ENCODE peak calls at places on chromosomes 2 and 18, in six cellular contexts. V, C, U, S, D and Y are unnamed samples.

GRCh38 chr2:241317391-241317790 is 1.7 kb downstream of the SEPTIN2 start:
- DNase-seq in U (no peak), D (no peak), V (no peak), S (no peak), C (no peak), Y (no peak)

GRCh38 chr2:148532049-148532428 is 112.5 kb upstream of the EPC2 start:
- DNase-seq in V (no peak), D (no peak), U (no peak), S (no peak), C (no peak), Y (no peak)

GRCh38 chr18:63237911-63238710 is 81.5 kb downstream of the BCL2 start:
- DNase-seq in U (no peak), V (peak; percentile 37), S (peak; percentile 56), C (no peak), D (no peak), Y (no peak)

GRCh38 chr2:20130821-20131645 is 79.6 kb upstream of the LAPTM4A start:
- DNase-seq in D (no peak), C (no peak), V (no peak), S (no peak), U (no peak), Y (no peak)

GRCh38 chr2:43210125-43210466 is 16.3 kb downstream of the ZFP36L2 start:
- DNase-seq in S (no peak), U (no peak), V (no peak), D (no peak), C (no peak), Y (no peak)

GRCh38 chr2:232623768-232624553 is 9.4 kb upstream of the EFHD1 start:
- DNase-seq in C (no peak), U (no peak), D (no peak), S (no peak), V (no peak), Y (no peak)

GRCh38 chr2:23083963-23084362 is 301.0 kb upstream of the KLHL29 start:
- DNase-seq in V (no peak), C (no peak), S (no peak), D (no peak), U (no peak), Y (no peak)

GRCh38 chr2:131132729-131133128 is 27.6 kb downstream of the PLEKHB2 start:
- DNase-seq in D (no peak), V (no peak), U (no peak), C (no peak), S (no peak), Y (no peak)

GRCh38 chr2:136255648-136256461 is 137.9 kb upstream of the CXCR4 start:
- DNase-seq in V (no peak), D (no peak), U (no peak), S (no peak), C (no peak), Y (no peak)

DNA sequence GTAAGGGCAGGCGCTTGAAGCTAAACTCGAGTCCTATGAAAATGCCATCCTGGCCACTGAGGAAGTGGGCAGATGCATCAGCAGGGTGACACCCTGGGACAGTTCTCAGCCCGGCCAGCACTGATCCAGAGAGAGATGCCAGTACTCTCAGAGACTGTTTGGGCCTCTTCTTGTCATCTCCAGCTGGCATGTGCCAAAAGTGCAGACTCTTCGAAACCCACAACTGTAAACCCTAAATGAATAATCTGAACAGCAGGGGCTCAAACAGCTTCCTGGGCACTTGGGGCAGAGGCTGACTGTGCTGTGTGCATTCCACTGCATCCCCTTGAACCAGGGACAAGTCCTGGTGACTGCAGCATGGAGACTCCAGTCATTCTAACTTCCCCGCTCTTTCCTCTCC is 204.2 kb upstream of the SMAD2 start:
- DNase-seq in S (no peak), D (no peak), C (no peak), U (no peak), V (no peak), Y (no peak)
- H3K4me1 ChIP-seq in S (peaks cover 8% of the 10 kb centered on the region), D (peaks cover 9% of the 10 kb centered on the region), C (peaks cover 49% of the 10 kb centered on the region), U (peaks cover 25% of the 10 kb centered on the region), V (peaks cover 11% of the 10 kb centered on the region), Y (peaks cover 29% of the 10 kb centered on the region)

GRCh38 chr2:160353166-160353565 is 140.4 kb downstream of the RBMS1 start:
- DNase-seq in S (no peak), D (no peak), V (no peak), U (no peak), C (no peak), Y (no peak)

GRCh38 chr2:160356485-160356884 is 137.1 kb downstream of the RBMS1 start:
- DNase-seq in S (no peak), C (no peak), D (no peak), V (no peak), U (no peak), Y (no peak)

GRCh38 chr2:160353813-160354212 is 139.8 kb downstream of the RBMS1 start:
- DNase-seq in S (no peak), U (no peak), C (no peak), D (no peak), V (no peak), Y (no peak)

GRCh38 chr2:160355080-160355479 is 138.5 kb downstream of the RBMS1 start:
- DNase-seq in U (no peak), S (no peak), C (no peak), D (no peak), V (no peak), Y (no peak)

DNA sequence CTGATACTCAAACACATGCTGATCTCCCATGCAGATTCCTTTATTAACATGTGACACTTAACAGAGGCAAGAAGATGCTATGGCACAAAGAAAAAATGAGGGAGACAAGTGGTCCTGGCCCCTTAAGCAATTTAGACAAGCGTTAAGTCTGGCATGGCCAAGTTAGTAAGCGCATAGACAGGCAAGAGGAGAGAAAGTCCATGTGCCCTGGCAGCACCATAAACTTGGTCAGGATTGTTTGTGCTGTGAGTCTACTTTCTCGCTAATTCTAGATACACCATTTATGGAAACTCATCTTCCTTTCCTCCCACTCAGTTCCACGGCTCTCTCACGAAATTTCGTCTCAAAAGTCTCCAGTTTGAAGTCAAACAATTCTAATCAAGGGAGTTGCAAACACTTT is 138.9 kb downstream of the RBMS1 start:
- DNase-seq in D (no peak), V (no peak), C (no peak), U (no peak), S (no peak), Y (no peak)
- TF ChIP-seq CTCF in D (no peak), V (no peak), C (no peak), U (no peak), S (no peak), Y (no peak)

DNA sequence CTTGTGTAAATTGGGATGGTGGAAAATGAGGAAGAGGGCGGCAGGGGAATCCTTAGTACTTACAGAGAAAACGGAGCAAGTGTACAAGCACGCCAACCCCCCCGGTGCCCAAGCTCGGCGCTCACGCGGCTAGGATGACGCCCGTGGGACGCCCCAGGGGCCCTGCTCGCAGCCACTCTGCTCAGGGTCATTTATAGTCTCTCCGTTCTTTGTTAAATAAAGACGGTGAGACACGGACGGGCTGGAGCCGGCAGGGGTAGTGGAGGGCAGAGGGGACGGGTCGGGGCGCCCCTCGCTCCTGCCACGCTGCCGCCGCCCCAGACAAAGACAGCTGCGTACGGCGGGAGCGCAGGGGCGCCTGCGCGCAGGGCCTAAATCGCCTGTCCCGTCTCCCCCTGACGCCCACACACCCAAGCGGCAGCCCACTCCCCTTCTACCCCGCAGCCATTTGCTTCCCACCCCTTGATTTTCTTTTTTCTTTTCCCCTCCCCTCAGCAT is 37.8 kb downstream of the PCBP1 start:
- DNase-seq in C (no peak), S (peak; percentile 39), D (peak; percentile 77), U (peak; percentile 78), V (peak; percentile 71), Y (peak; percentile 66)
- TF ChIP-seq POLR2A in C (no peak), S (no peak), D (no peak), U (peak; percentile 64), V (peak; percentile 75), Y (peak; percentile 5)

GRCh38 chr18:23740105-23740830 is 51.0 kb downstream of the LAMA3 start:
- DNase-seq in C (no peak), D (peak; percentile 41), S (no peak), V (no peak), U (no peak), Y (no peak)
- H3K4me1 ChIP-seq in C (no peaks in the 10 kb centered on the region), D (no peaks in the 10 kb centered on the region), S (no peaks in the 10 kb centered on the region), V (peaks cover 58% of the 10 kb centered on the region), U (no peaks in the 10 kb centered on the region), Y (no peaks in the 10 kb centered on the region)